ENCODE peak calls at places on chromosomes 6 and 20, in eight cellular contexts. I is lung; Y is activated CD4-positive, alpha-beta T cell treated with anti-CD3 and anti-CD28 coated beads for 4 hours; D is amniotic stem cell; U is B cell; A is ACHN; C is fibroblast of the aortic adventitia; K is hepatic stellate cell. J is an unnamed sample.

GRCh38 chr6:57173886-57174510 is 1.9 kb downstream of the BAG2 start:
- DNase-seq in I (no peak), Y (no peak), D (peak), U (no peak), A (peak), C (peak), K (peak), J (no peak)

GRCh38 chr6:104995989-104996617 is 39.2 kb downstream of the LIN28B start:
- DNase-seq in I (no peak), Y (no peak), D (peak), U (no peak), A (peak), C (peak), K (peak), J (no peak)

GRCh38 chr6:162313922-162314660 is 413.5 kb downstream of the PRKN start:
- DNase-seq in I (no peak), Y (no peak), D (no peak), U (no peak), A (no peak), C (no peak), K (no peak), J (no peak)

GRCh38 chr6:12339808-12340487 is 49.8 kb downstream of the EDN1 start:
- DNase-seq in I (no peak), Y (no peak), D (no peak), U (no peak), A (no peak), C (no peak), K (no peak), J (no peak)

GRCh38 chr6:41970436-41970846 is 28.8 kb upstream of the CCND3 start:
- DNase-seq in I (peak), Y (peak), D (no peak), U (no peak), A (no peak), C (peak), K (peak), J (no peak)

GRCh38 chr20:22819134-22819533 is 216.0 kb upstream of the SSTR4 start:
- DNase-seq in I (no peak), Y (no peak), D (no peak), U (no peak), A (no peak), C (no peak), K (no peak), J (no peak)

GRCh38 chr20:48489656-48490055 is 338.1 kb downstream of the PREX1 start:
- DNase-seq in I (no peak), Y (no peak), D (no peak), U (no peak), A (no peak), C (no peak), K (no peak), J (no peak)

GRCh38 chr6:170448745-170449144 is 104.4 kb downstream of the PSMB1 start:
- DNase-seq in I (no peak), Y (no peak), D (no peak), U (no peak), A (no peak), C (no peak), K (no peak), J (no peak)

GRCh38 chr20:49306903-49307336 is 29.1 kb upstream of the ZNFX1 start:
- DNase-seq in I (no peak), Y (no peak), D (no peak), U (no peak), A (no peak), C (no peak), K (no peak), J (no peak)

GRCh38 chr6:132919028-132919427 is 104.7 kb downstream of the RPS12 start:
- DNase-seq in I (no peak), Y (no peak), D (no peak), U (no peak), A (no peak), C (no peak), K (no peak), J (no peak)

GRCh38 chr6:34305982-34306702 is 57.3 kb upstream of the SMIM29 start:
- DNase-seq in I (no peak), Y (no peak), D (no peak), U (no peak), A (no peak), C (peak), K (no peak), J (no peak)

GRCh38 chr20:52267418-52267817 is 75.8 kb upstream of the ZFP64 start:
- DNase-seq in I (no peak), Y (no peak), D (no peak), U (no peak), A (no peak), C (no peak), K (no peak), J (no peak)

GRCh38 chr20:34774886-34775285 is 50.6 kb downstream of the NCOA6 start:
- DNase-seq in I (no peak), Y (no peak), D (no peak), U (no peak), A (no peak), C (no peak), K (no peak), J (no peak)

GRCh38 chr6:37354526-37355384 is 972 bp downstream of the RNF8 start:
- DNase-seq in I (no peak), Y (peak), D (no peak), U (no peak), A (peak), C (no peak), K (peak), J (peak)

GRCh38 chr6:160055813-160056212 is 65.8 kb upstream of the SLC22A1 start:
- DNase-seq in I (no peak), Y (no peak), D (no peak), U (no peak), A (no peak), C (no peak), K (no peak), J (no peak)

GRCh38 chr6:38282911-38283310 is 356.8 kb downstream of the BTBD9 start:
- DNase-seq in I (no peak), Y (no peak), D (no peak), U (no peak), A (no peak), C (no peak), K (no peak), J (no peak)

GRCh38 chr6:26020983-26021349 is 58.4 kb downstream of the TRIM38 start:
- DNase-seq in I (peak), Y (peak), D (peak), U (peak), A (peak), C (peak), K (no peak), J (no peak)

GRCh38 chr20:33349493-33349892 is 51.8 kb downstream of the CDK5RAP1 start:
- DNase-seq in I (no peak), Y (no peak), D (no peak), U (no peak), A (no peak), C (no peak), K (no peak), J (no peak)

GRCh38 chr6:71289039-71289801 is 609 bp downstream of the OGFRL1 start:
- DNase-seq in I (no peak), Y (peak), D (no peak), U (peak), A (peak), C (peak), K (peak), J (peak)

GRCh38 chr20:23206061-23206460 is 119.9 kb upstream of the CD93 start:
- DNase-seq in I (no peak), Y (no peak), D (no peak), U (no peak), A (no peak), C (no peak), K (no peak), J (no peak)

GRCh38 chr20:20228351-20228750 is 139.6 kb upstream of the INSM1 start:
- DNase-seq in I (no peak), Y (no peak), D (no peak), U (no peak), A (no peak), C (no peak), K (no peak), J (no peak)

GRCh38 chr6:90103056-90103793 is 193.4 kb downstream of the BACH2 start:
- DNase-seq in I (no peak), Y (no peak), D (no peak), U (peak), A (no peak), C (no peak), K (no peak), J (no peak)